ENCODE peak calls at places on chromosome 14, in six cellular contexts. One of them, this sample, is unnamed.

GRCh38 chr14:32947081-32947480 is 8.4 kb downstream of the NPAS3 start:
- DNase-seq in NCI-H460: no peak
- DNase-seq in hippocampal formation: no peak
- DNase-seq in CD8-positive, alpha-beta T cell: no peak
- DNase-seq in ELR: no peak
- DNase-seq in activated CD8-positive, alpha-beta memory T cell treated with anti-CD3 and anti-CD28 coated beads for 48 hours: no peak
- DNase-seq in this sample: no peak

GRCh38 chr14:61269321-61270083 is 11.6 kb downstream of the TMEM30B start:
- DNase-seq in activated CD8-positive, alpha-beta memory T cell treated with anti-CD3 and anti-CD28 coated beads for 48 hours: peak; percentile 29
- DNase-seq in hippocampal formation: peak; percentile 8
- DNase-seq in NCI-H460: peak; percentile 82
- DNase-seq in ELR: peak; percentile 82
- DNase-seq in CD8-positive, alpha-beta T cell: peak; percentile 74
- DNase-seq in this sample: peak; percentile 77

GRCh38 chr14:100807496-100807895 is 18.4 kb upstream of the MEG3 start:
- DNase-seq in CD8-positive, alpha-beta T cell: no peak
- DNase-seq in ELR: no peak
- DNase-seq in NCI-H460: no peak
- DNase-seq in hippocampal formation: no peak
- DNase-seq in activated CD8-positive, alpha-beta memory T cell treated with anti-CD3 and anti-CD28 coated beads for 48 hours: no peak
- DNase-seq in this sample: no peak

GRCh38 chr14:30210630-30211029 is 283.0 kb upstream of the PRKD1 start:
- DNase-seq in hippocampal formation: no peak
- DNase-seq in activated CD8-positive, alpha-beta memory T cell treated with anti-CD3 and anti-CD28 coated beads for 48 hours: no peak
- DNase-seq in NCI-H460: no peak
- DNase-seq in ELR: peak; percentile 62
- DNase-seq in CD8-positive, alpha-beta T cell: no peak
- DNase-seq in this sample: no peak

GRCh38 chr14:105935384-105935783 is 409.0 kb downstream of the TMEM121 start:
- DNase-seq in CD8-positive, alpha-beta T cell: no peak
- DNase-seq in hippocampal formation: no peak
- DNase-seq in NCI-H460: no peak
- DNase-seq in activated CD8-positive, alpha-beta memory T cell treated with anti-CD3 and anti-CD28 coated beads for 48 hours: no peak
- DNase-seq in ELR: no peak
- DNase-seq in this sample: no peak

GRCh38 chr14:65728604-65729003 is 316.1 kb downstream of the FUT8 start:
- DNase-seq in hippocampal formation: no peak
- DNase-seq in CD8-positive, alpha-beta T cell: no peak
- DNase-seq in activated CD8-positive, alpha-beta memory T cell treated with anti-CD3 and anti-CD28 coated beads for 48 hours: no peak
- DNase-seq in NCI-H460: no peak
- DNase-seq in ELR: no peak
- DNase-seq in this sample: no peak

GRCh38 chr14:29030970-29031369 is 264.4 kb downstream of the FOXG1 start:
- DNase-seq in hippocampal formation: no peak
- DNase-seq in ELR: no peak
- DNase-seq in CD8-positive, alpha-beta T cell: no peak
- DNase-seq in NCI-H460: no peak
- DNase-seq in activated CD8-positive, alpha-beta memory T cell treated with anti-CD3 and anti-CD28 coated beads for 48 hours: no peak
- DNase-seq in this sample: no peak

GRCh38 chr14:35342160-35343010 is 50.2 kb downstream of the PSMA6 start:
- DNase-seq in ELR: no peak
- DNase-seq in activated CD8-positive, alpha-beta memory T cell treated with anti-CD3 and anti-CD28 coated beads for 48 hours: no peak
- DNase-seq in CD8-positive, alpha-beta T cell: no peak
- DNase-seq in hippocampal formation: peak; percentile 79
- DNase-seq in NCI-H460: no peak
- DNase-seq in this sample: no peak

GRCh38 chr14:93713726-93714405 is 74.4 kb downstream of the PRIMA1 start:
- DNase-seq in CD8-positive, alpha-beta T cell: no peak
- DNase-seq in hippocampal formation: no peak
- DNase-seq in ELR: no peak
- DNase-seq in activated CD8-positive, alpha-beta memory T cell treated with anti-CD3 and anti-CD28 coated beads for 48 hours: no peak
- DNase-seq in NCI-H460: no peak
- DNase-seq in this sample: no peak

GRCh38 chr14:26173581-26173980 is 424.3 kb downstream of the NOVA1 start:
- DNase-seq in hippocampal formation: no peak
- DNase-seq in ELR: no peak
- DNase-seq in activated CD8-positive, alpha-beta memory T cell treated with anti-CD3 and anti-CD28 coated beads for 48 hours: no peak
- DNase-seq in CD8-positive, alpha-beta T cell: no peak
- DNase-seq in NCI-H460: no peak
- DNase-seq in this sample: no peak

GRCh38 chr14:46259536-46259935 is 392.0 kb downstream of the RPL10L start:
- DNase-seq in ELR: peak; percentile 8
- DNase-seq in activated CD8-positive, alpha-beta memory T cell treated with anti-CD3 and anti-CD28 coated beads for 48 hours: no peak
- DNase-seq in hippocampal formation: no peak
- DNase-seq in NCI-H460: no peak
- DNase-seq in CD8-positive, alpha-beta T cell: no peak
- DNase-seq in this sample: no peak

GRCh38 chr14:100104523-100105300 is 39.5 kb downstream of the EVL start:
- DNase-seq in hippocampal formation: no peak
- DNase-seq in ELR: peak; percentile 66
- DNase-seq in NCI-H460: no peak
- DNase-seq in activated CD8-positive, alpha-beta memory T cell treated with anti-CD3 and anti-CD28 coated beads for 48 hours: no peak
- DNase-seq in CD8-positive, alpha-beta T cell: no peak
- DNase-seq in this sample: no peak

GRCh38 chr14:25090716-25091454 is 40.9 kb upstream of the STXBP6 start:
- DNase-seq in ELR: peak; percentile 44
- DNase-seq in activated CD8-positive, alpha-beta memory T cell treated with anti-CD3 and anti-CD28 coated beads for 48 hours: no peak
- DNase-seq in CD8-positive, alpha-beta T cell: no peak
- DNase-seq in NCI-H460: no peak
- DNase-seq in hippocampal formation: no peak
- DNase-seq in this sample: no peak

GRCh38 chr14:23160924-23161522 is 22.4 kb downstream of the SLC7A8 start:
- DNase-seq in hippocampal formation: peak; percentile 15
- DNase-seq in NCI-H460: peak; percentile 28
- DNase-seq in CD8-positive, alpha-beta T cell: no peak
- DNase-seq in activated CD8-positive, alpha-beta memory T cell treated with anti-CD3 and anti-CD28 coated beads for 48 hours: no peak
- DNase-seq in ELR: peak; percentile 55
- DNase-seq in this sample: no peak

GRCh38 chr14:54488318-54488645 is 498 bp downstream of the GMFB start:
- DNase-seq in hippocampal formation: no peak
- DNase-seq in activated CD8-positive, alpha-beta memory T cell treated with anti-CD3 and anti-CD28 coated beads for 48 hours: no peak
- DNase-seq in NCI-H460: no peak
- DNase-seq in CD8-positive, alpha-beta T cell: no peak
- DNase-seq in ELR: no peak
- DNase-seq in this sample: no peak

GRCh38 chr14:74980398-74980745 is 22.3 kb upstream of the EIF2B2 start:
- DNase-seq in ELR: peak; percentile 31
- DNase-seq in hippocampal formation: no peak
- DNase-seq in activated CD8-positive, alpha-beta memory T cell treated with anti-CD3 and anti-CD28 coated beads for 48 hours: no peak
- DNase-seq in NCI-H460: no peak
- DNase-seq in CD8-positive, alpha-beta T cell: no peak
- DNase-seq in this sample: no peak

GRCh38 chr14:98715054-98715453 is 556.9 kb downstream of the BCL11B start:
- DNase-seq in hippocampal formation: no peak
- DNase-seq in CD8-positive, alpha-beta T cell: no peak
- DNase-seq in activated CD8-positive, alpha-beta memory T cell treated with anti-CD3 and anti-CD28 coated beads for 48 hours: no peak
- DNase-seq in NCI-H460: no peak
- DNase-seq in ELR: no peak
- DNase-seq in this sample: no peak

GRCh38 chr14:90295870-90296516 is 35.7 kb downstream of the NRDE2 start:
- DNase-seq in hippocampal formation: no peak
- DNase-seq in CD8-positive, alpha-beta T cell: no peak
- DNase-seq in activated CD8-positive, alpha-beta memory T cell treated with anti-CD3 and anti-CD28 coated beads for 48 hours: no peak
- DNase-seq in ELR: no peak
- DNase-seq in NCI-H460: no peak
- DNase-seq in this sample: no peak

GRCh38 chr14:91078095-91078737 is 17.8 kb upstream of the RPS6KA5 start:
- DNase-seq in activated CD8-positive, alpha-beta memory T cell treated with anti-CD3 and anti-CD28 coated beads for 48 hours: no peak
- DNase-seq in hippocampal formation: no peak
- DNase-seq in CD8-positive, alpha-beta T cell: peak; percentile 59
- DNase-seq in NCI-H460: no peak
- DNase-seq in ELR: no peak
- DNase-seq in this sample: peak; percentile 95

GRCh38 chr14:42683690-42684089 is 1077.0 kb downstream of the LRFN5 start:
- DNase-seq in hippocampal formation: no peak
- DNase-seq in ELR: no peak
- DNase-seq in CD8-positive, alpha-beta T cell: no peak
- DNase-seq in NCI-H460: no peak
- DNase-seq in activated CD8-positive, alpha-beta memory T cell treated with anti-CD3 and anti-CD28 coated beads for 48 hours: no peak
- DNase-seq in this sample: no peak

GRCh38 chr14:39393289-39393688 is 38.9 kb downstream of the FBXO33 start:
- DNase-seq in hippocampal formation: no peak
- DNase-seq in activated CD8-positive, alpha-beta memory T cell treated with anti-CD3 and anti-CD28 coated beads for 48 hours: no peak
- DNase-seq in CD8-positive, alpha-beta T cell: no peak
- DNase-seq in ELR: no peak
- DNase-seq in NCI-H460: no peak
- DNase-seq in this sample: no peak

GRCh38 chr14:77582511-77582910 is 33.9 kb downstream of the SPTLC2 start:
- DNase-seq in hippocampal formation: no peak
- DNase-seq in NCI-H460: no peak
- DNase-seq in activated CD8-positive, alpha-beta memory T cell treated with anti-CD3 and anti-CD28 coated beads for 48 hours: no peak
- DNase-seq in ELR: no peak
- DNase-seq in CD8-positive, alpha-beta T cell: no peak
- DNase-seq in this sample: no peak

GRCh38 chr14:22474730-22475351 is 114.2 kb downstream of the DAD1 start:
- DNase-seq in hippocampal formation: no peak
- DNase-seq in ELR: peak; percentile 58
- DNase-seq in CD8-positive, alpha-beta T cell: no peak
- DNase-seq in NCI-H460: no peak
- DNase-seq in activated CD8-positive, alpha-beta memory T cell treated with anti-CD3 and anti-CD28 coated beads for 48 hours: no peak
- DNase-seq in this sample: no peak

GRCh38 chr14:67943947-67944346 is 124.4 kb downstream of the RAD51B start:
- DNase-seq in activated CD8-positive, alpha-beta memory T cell treated with anti-CD3 and anti-CD28 coated beads for 48 hours: no peak
- DNase-seq in CD8-positive, alpha-beta T cell: peak; percentile 49
- DNase-seq in ELR: peak; percentile 91
- DNase-seq in NCI-H460: peak; percentile 70
- DNase-seq in hippocampal formation: peak; percentile 75
- DNase-seq in this sample: peak; percentile 64

GRCh38 chr14:102975662-102976061 is 53.2 kb downstream of the AMN start:
- DNase-seq in hippocampal formation: no peak
- DNase-seq in NCI-H460: no peak
- DNase-seq in activated CD8-positive, alpha-beta memory T cell treated with anti-CD3 and anti-CD28 coated beads for 48 hours: no peak
- DNase-seq in CD8-positive, alpha-beta T cell: no peak
- DNase-seq in ELR: no peak
- DNase-seq in this sample: no peak

GRCh38 chr14:59150990-59151389 is 37.5 kb upstream of the DAAM1 start:
- DNase-seq in CD8-positive, alpha-beta T cell: no peak
- DNase-seq in hippocampal formation: peak; percentile 24
- DNase-seq in ELR: no peak
- DNase-seq in NCI-H460: no peak
- DNase-seq in activated CD8-positive, alpha-beta memory T cell treated with anti-CD3 and anti-CD28 coated beads for 48 hours: no peak
- DNase-seq in this sample: no peak

GRCh38 chr14:21103710-21104447 is 3.0 kb downstream of the TMEM253 start:
- DNase-seq in hippocampal formation: peak; percentile 94
- DNase-seq in NCI-H460: peak; percentile 97
- DNase-seq in activated CD8-positive, alpha-beta memory T cell treated with anti-CD3 and anti-CD28 coated beads for 48 hours: peak; percentile 86
- DNase-seq in CD8-positive, alpha-beta T cell: peak; percentile 93
- DNase-seq in ELR: peak; percentile 97
- DNase-seq in this sample: peak; percentile 92

GRCh38 chr14:75303415-75303814 is 24.8 kb downstream of the FOS start:
- DNase-seq in ELR: peak; percentile 82
- DNase-seq in activated CD8-positive, alpha-beta memory T cell treated with anti-CD3 and anti-CD28 coated beads for 48 hours: no peak
- DNase-seq in hippocampal formation: peak; percentile 72
- DNase-seq in CD8-positive, alpha-beta T cell: peak; percentile 56
- DNase-seq in NCI-H460: peak; percentile 78
- DNase-seq in this sample: peak; percentile 48

GRCh38 chr14:69332782-69333395 is 65.2 kb downstream of the ERH start:
- DNase-seq in hippocampal formation: no peak
- DNase-seq in activated CD8-positive, alpha-beta memory T cell treated with anti-CD3 and anti-CD28 coated beads for 48 hours: no peak
- DNase-seq in ELR: no peak
- DNase-seq in CD8-positive, alpha-beta T cell: no peak
- DNase-seq in NCI-H460: no peak
- DNase-seq in this sample: no peak

GRCh38 chr14:63394432-63394831 is 75.7 kb upstream of the GPHB5 start:
- DNase-seq in NCI-H460: no peak
- DNase-seq in CD8-positive, alpha-beta T cell: no peak
- DNase-seq in hippocampal formation: no peak
- DNase-seq in ELR: no peak
- DNase-seq in activated CD8-positive, alpha-beta memory T cell treated with anti-CD3 and anti-CD28 coated beads for 48 hours: no peak
- DNase-seq in this sample: no peak

GRCh38 chr14:104107611-104108569 is 22.4 kb downstream of the ASPG start:
- DNase-seq in hippocampal formation: no peak
- DNase-seq in ELR: no peak
- DNase-seq in NCI-H460: no peak
- DNase-seq in activated CD8-positive, alpha-beta memory T cell treated with anti-CD3 and anti-CD28 coated beads for 48 hours: no peak
- DNase-seq in CD8-positive, alpha-beta T cell: no peak
- DNase-seq in this sample: no peak

GRCh38 chr14:55780156-55780946 is 200.3 kb downstream of the KTN1 start:
- DNase-seq in ELR: peak; percentile 45
- DNase-seq in CD8-positive, alpha-beta T cell: no peak
- DNase-seq in NCI-H460: no peak
- DNase-seq in activated CD8-positive, alpha-beta memory T cell treated with anti-CD3 and anti-CD28 coated beads for 48 hours: no peak
- DNase-seq in hippocampal formation: no peak
- DNase-seq in this sample: no peak

GRCh38 chr14:80213602-80214001 is 2.3 kb upstream of the DIO2 start:
- DNase-seq in hippocampal formation: no peak
- DNase-seq in NCI-H460: peak; percentile 53
- DNase-seq in ELR: peak; percentile 76
- DNase-seq in CD8-positive, alpha-beta T cell: no peak
- DNase-seq in activated CD8-positive, alpha-beta memory T cell treated with anti-CD3 and anti-CD28 coated beads for 48 hours: no peak
- DNase-seq in this sample: peak; percentile 45